ENCODE peak calls at places on chromosomes 16 and 17, in seven cellular contexts. M is stimulated activated CD8-positive, alpha-beta memory T cell treated with anti-CD3 and anti-CD28 coated beads, Interleukin-4, amount 100 ng/mL, for 4 hours; X is GM13977; A is NCI-H2081; Y is activated T-helper 1 cell treated with anti-CD3 and anti-CD28 coated beads, Interleukin-2, amount 50 U/mL, for 16 hours; I is H54; V is ovary. W is an unnamed sample.

GRCh38 chr16:88695753-88696152 is 9.4 kb upstream of the SNAI3 start:
- DNase-seq in M (no peak), X (no peak), A (no peak), Y (no peak), I (no peak), V (no peak), W (no peak)

GRCh38 chr17:17107281-17107680 is 65.0 kb downstream of the MPRIP start:
- DNase-seq in M (no peak), X (no peak), A (no peak), Y (no peak), I (no peak), V (no peak), W (no peak)

GRCh38 chr17:82935944-82936767 is 96.3 kb upstream of the ZNF750 start:
- DNase-seq in M (no peak), X (no peak), A (no peak), Y (no peak), I (no peak), V (no peak), W (no peak)

GRCh38 chr16:23423496-23424049 is 29.4 kb downstream of the COG7 start:
- DNase-seq in M (no peak), X (no peak), A (peak), Y (no peak), I (peak), V (peak), W (peak)

GRCh38 chr17:55395803-55396505 is 25.7 kb downstream of the MMD start:
- DNase-seq in M (no peak), X (no peak), A (no peak), Y (no peak), I (no peak), V (no peak), W (no peak)

GRCh38 chr16:66750279-66751134 is 902 bp downstream of the DYNC1LI2 start:
- DNase-seq in M (no peak), X (peak), A (no peak), Y (no peak), I (no peak), V (no peak), W (no peak)

GRCh38 chr17:35537569-35538209 is at the start of gene SLFN12L:
- DNase-seq in M (no peak), X (no peak), A (no peak), Y (no peak), I (no peak), V (no peak), W (no peak)

GRCh38 chr16:87877942-87878507 is 8.7 kb upstream of the SLC7A5 start:
- DNase-seq in M (no peak), X (no peak), A (no peak), Y (no peak), I (no peak), V (no peak), W (no peak)

GRCh38 chr16:84788968-84789371 is 30.8 kb upstream of the CRISPLD2 start:
- DNase-seq in M (no peak), X (no peak), A (no peak), Y (no peak), I (no peak), V (no peak), W (no peak)

GRCh38 chr17:14033166-14033565 is 36.1 kb upstream of the COX10 start:
- DNase-seq in M (no peak), X (no peak), A (no peak), Y (no peak), I (no peak), V (no peak), W (no peak)

GRCh38 chr16:78140818-78141466 is 41.5 kb downstream of the WWOX start:
- DNase-seq in M (no peak), X (no peak), A (no peak), Y (no peak), I (no peak), V (no peak), W (no peak)

W was measured in PC-9.